ENCODE peak calls at places on chromosomes 3 and 15, in ten cellular contexts. One of them, this sample, is unnamed.

GRCh38 chr3:139559541-139559940 is 20.0 kb upstream of the RBP1 start:
- DNase-seq in NCI-H345: peak; percentile 19
- DNase-seq in vagina: no peak
- DNase-seq in HTR-8/SVneo: no peak
- DNase-seq in tibial artery: no peak
- DNase-seq in EL: no peak
- DNase-seq in AML-193: no peak
- DNase-seq in thyroid gland: no peak
- DNase-seq in left cardiac atrium: no peak
- DNase-seq in Kasumi-1: no peak
- DNase-seq in this sample: no peak

GRCh38 chr15:63188247-63188936 is 1.0 kb upstream of the RAB8B start:
- DNase-seq in NCI-H345: no peak
- DNase-seq in vagina: no peak
- DNase-seq in HTR-8/SVneo: no peak
- DNase-seq in tibial artery: no peak
- DNase-seq in EL: peak; percentile 21
- DNase-seq in AML-193: no peak
- DNase-seq in thyroid gland: no peak
- DNase-seq in left cardiac atrium: no peak
- DNase-seq in Kasumi-1: no peak
- DNase-seq in this sample: no peak

GRCh38 chr3:128426128-128426921 is 40.4 kb downstream of the DNAJB8 start:
- DNase-seq in NCI-H345: peak; percentile 12
- DNase-seq in vagina: no peak
- DNase-seq in HTR-8/SVneo: peak; percentile 72
- DNase-seq in tibial artery: no peak
- DNase-seq in EL: peak; percentile 39
- DNase-seq in AML-193: peak; percentile 30
- DNase-seq in thyroid gland: peak; percentile 45
- DNase-seq in left cardiac atrium: peak; percentile 51
- DNase-seq in Kasumi-1: peak; percentile 23
- DNase-seq in this sample: peak; percentile 60

GRCh38 chr3:23942546-23942945 is 2.5 kb upstream of the NR1D2 start:
- DNase-seq in NCI-H345: no peak
- DNase-seq in vagina: no peak
- DNase-seq in HTR-8/SVneo: no peak
- DNase-seq in tibial artery: no peak
- DNase-seq in EL: no peak
- DNase-seq in AML-193: no peak
- DNase-seq in thyroid gland: no peak
- DNase-seq in left cardiac atrium: no peak
- DNase-seq in Kasumi-1: no peak
- DNase-seq in this sample: no peak

GRCh38 chr3:188165596-188165995 is 11.6 kb downstream of the LPP start:
- DNase-seq in NCI-H345: no peak
- DNase-seq in vagina: no peak
- DNase-seq in HTR-8/SVneo: no peak
- DNase-seq in tibial artery: no peak
- DNase-seq in EL: no peak
- DNase-seq in AML-193: no peak
- DNase-seq in thyroid gland: no peak
- DNase-seq in left cardiac atrium: no peak
- DNase-seq in Kasumi-1: no peak
- DNase-seq in this sample: no peak

GRCh38 chr3:61965770-61966131 is 404.4 kb downstream of the PTPRG start:
- DNase-seq in NCI-H345: no peak
- DNase-seq in vagina: no peak
- DNase-seq in HTR-8/SVneo: no peak
- DNase-seq in tibial artery: no peak
- DNase-seq in EL: no peak
- DNase-seq in AML-193: no peak
- DNase-seq in thyroid gland: no peak
- DNase-seq in left cardiac atrium: no peak
- DNase-seq in Kasumi-1: no peak
- DNase-seq in this sample: no peak

GRCh38 chr15:48440084-48440483 is 108.9 kb downstream of the DUT start:
- DNase-seq in NCI-H345: no peak
- DNase-seq in vagina: no peak
- DNase-seq in HTR-8/SVneo: no peak
- DNase-seq in tibial artery: no peak
- DNase-seq in EL: peak; percentile 84
- DNase-seq in AML-193: no peak
- DNase-seq in thyroid gland: peak; percentile 61
- DNase-seq in left cardiac atrium: no peak
- DNase-seq in Kasumi-1: no peak
- DNase-seq in this sample: peak; percentile 20

GRCh38 chr15:34994925-34995324 is 6.8 kb upstream of the ZNF770 start:
- DNase-seq in NCI-H345: no peak
- DNase-seq in vagina: no peak
- DNase-seq in HTR-8/SVneo: no peak
- DNase-seq in tibial artery: no peak
- DNase-seq in EL: no peak
- DNase-seq in AML-193: no peak
- DNase-seq in thyroid gland: no peak
- DNase-seq in left cardiac atrium: no peak
- DNase-seq in Kasumi-1: no peak
- DNase-seq in this sample: no peak

GRCh38 chr15:80093854-80094418 is 34.5 kb downstream of the ZFAND6 start:
- DNase-seq in NCI-H345: no peak
- DNase-seq in vagina: no peak
- DNase-seq in HTR-8/SVneo: no peak
- DNase-seq in tibial artery: no peak
- DNase-seq in EL: no peak
- DNase-seq in AML-193: no peak
- DNase-seq in thyroid gland: peak; percentile 82
- DNase-seq in left cardiac atrium: peak; percentile 50
- DNase-seq in Kasumi-1: no peak
- DNase-seq in this sample: no peak

GRCh38 chr3:108599677-108600409 is 10.3 kb downstream of the DZIP3 start:
- DNase-seq in NCI-H345: no peak
- DNase-seq in vagina: no peak
- DNase-seq in HTR-8/SVneo: no peak
- DNase-seq in tibial artery: no peak
- DNase-seq in EL: no peak
- DNase-seq in AML-193: no peak
- DNase-seq in thyroid gland: no peak
- DNase-seq in left cardiac atrium: no peak
- DNase-seq in Kasumi-1: no peak
- DNase-seq in this sample: no peak

This sample was measured in neuronal stem cell.